ENCODE peak calls at places on chromosomes 12 and 14, in eight cellular contexts. One of them, this sample, is unnamed.

GRCh38 chr12:109462868-109463692 is 14.0 kb downstream of the KCTD10 start:
- DNase-seq in GM13976: no peak
- DNase-seq in left ventricle myocardium inferior: peak
- DNase-seq in retina: peak
- DNase-seq in naive thymus-derived CD8-positive, alpha-beta T cell: no peak
- DNase-seq in DND-41: no peak
- DNase-seq in activated CD4-positive, alpha-beta T cell treated with anti-CD3 and anti-CD28 coated beads, Interleukin-2, amount 10 ng/mL, durations not matched to agents 24 days and 14 days: peak
- DNase-seq in left colon: peak
- DNase-seq in this sample: peak

GRCh38 chr12:2054091-2055018 is 1.6 kb downstream of the CACNA1C start:
- DNase-seq in naive thymus-derived CD8-positive, alpha-beta T cell: no peak
- DNase-seq in DND-41: no peak
- DNase-seq in activated CD4-positive, alpha-beta T cell treated with anti-CD3 and anti-CD28 coated beads, Interleukin-2, amount 10 ng/mL, durations not matched to agents 24 days and 14 days: no peak
- DNase-seq in left ventricle myocardium inferior: no peak
- DNase-seq in left colon: no peak
- DNase-seq in GM13976: no peak
- DNase-seq in retina: peak
- DNase-seq in this sample: no peak

GRCh38 chr14:54360667-54361066 is 36.1 kb upstream of the CDKN3 start:
- DNase-seq in naive thymus-derived CD8-positive, alpha-beta T cell: no peak
- DNase-seq in GM13976: no peak
- DNase-seq in retina: no peak
- DNase-seq in activated CD4-positive, alpha-beta T cell treated with anti-CD3 and anti-CD28 coated beads, Interleukin-2, amount 10 ng/mL, durations not matched to agents 24 days and 14 days: no peak
- DNase-seq in DND-41: no peak
- DNase-seq in left colon: no peak
- DNase-seq in left ventricle myocardium inferior: no peak
- DNase-seq in this sample: no peak

GRCh38 chr12:98572010-98572409 is 21.5 kb upstream of the SLC25A3 start:
- DNase-seq in retina: no peak
- DNase-seq in left colon: no peak
- DNase-seq in left ventricle myocardium inferior: no peak
- DNase-seq in activated CD4-positive, alpha-beta T cell treated with anti-CD3 and anti-CD28 coated beads, Interleukin-2, amount 10 ng/mL, durations not matched to agents 24 days and 14 days: no peak
- DNase-seq in GM13976: no peak
- DNase-seq in DND-41: no peak
- DNase-seq in naive thymus-derived CD8-positive, alpha-beta T cell: no peak
- DNase-seq in this sample: no peak

GRCh38 chr12:83945871-83946270 is 966.7 kb downstream of the SLC6A15 start:
- DNase-seq in naive thymus-derived CD8-positive, alpha-beta T cell: no peak
- DNase-seq in retina: no peak
- DNase-seq in left colon: no peak
- DNase-seq in activated CD4-positive, alpha-beta T cell treated with anti-CD3 and anti-CD28 coated beads, Interleukin-2, amount 10 ng/mL, durations not matched to agents 24 days and 14 days: no peak
- DNase-seq in left ventricle myocardium inferior: no peak
- DNase-seq in DND-41: no peak
- DNase-seq in GM13976: no peak
- DNase-seq in this sample: no peak

GRCh38 chr12:4120316-4120920 is 153.1 kb upstream of the CCND2 start:
- DNase-seq in activated CD4-positive, alpha-beta T cell treated with anti-CD3 and anti-CD28 coated beads, Interleukin-2, amount 10 ng/mL, durations not matched to agents 24 days and 14 days: peak
- DNase-seq in GM13976: no peak
- DNase-seq in retina: no peak
- DNase-seq in left colon: no peak
- DNase-seq in DND-41: no peak
- DNase-seq in naive thymus-derived CD8-positive, alpha-beta T cell: no peak
- DNase-seq in left ventricle myocardium inferior: no peak
- DNase-seq in this sample: no peak

GRCh38 chr12:21054334-21054733 is 76.7 kb upstream of the SLCO1B1 start:
- DNase-seq in retina: no peak
- DNase-seq in GM13976: no peak
- DNase-seq in left colon: no peak
- DNase-seq in left ventricle myocardium inferior: no peak
- DNase-seq in DND-41: no peak
- DNase-seq in activated CD4-positive, alpha-beta T cell treated with anti-CD3 and anti-CD28 coated beads, Interleukin-2, amount 10 ng/mL, durations not matched to agents 24 days and 14 days: no peak
- DNase-seq in naive thymus-derived CD8-positive, alpha-beta T cell: no peak
- DNase-seq in this sample: no peak

GRCh38 chr14:94936901-94937321 is 167.0 kb upstream of the GSC start:
- DNase-seq in naive thymus-derived CD8-positive, alpha-beta T cell: no peak
- DNase-seq in left ventricle myocardium inferior: peak
- DNase-seq in left colon: no peak
- DNase-seq in GM13976: no peak
- DNase-seq in DND-41: no peak
- DNase-seq in retina: no peak
- DNase-seq in activated CD4-positive, alpha-beta T cell treated with anti-CD3 and anti-CD28 coated beads, Interleukin-2, amount 10 ng/mL, durations not matched to agents 24 days and 14 days: no peak
- DNase-seq in this sample: no peak

GRCh38 chr14:94638330-94638729 is 26.1 kb downstream of the SERPINA3 start:
- DNase-seq in left colon: no peak
- DNase-seq in activated CD4-positive, alpha-beta T cell treated with anti-CD3 and anti-CD28 coated beads, Interleukin-2, amount 10 ng/mL, durations not matched to agents 24 days and 14 days: no peak
- DNase-seq in GM13976: no peak
- DNase-seq in naive thymus-derived CD8-positive, alpha-beta T cell: no peak
- DNase-seq in left ventricle myocardium inferior: no peak
- DNase-seq in DND-41: no peak
- DNase-seq in retina: no peak
- DNase-seq in this sample: no peak

GRCh38 chr12:43976027-43976426 is 140.1 kb downstream of the TMEM117 start:
- DNase-seq in left ventricle myocardium inferior: no peak
- DNase-seq in GM13976: no peak
- DNase-seq in activated CD4-positive, alpha-beta T cell treated with anti-CD3 and anti-CD28 coated beads, Interleukin-2, amount 10 ng/mL, durations not matched to agents 24 days and 14 days: no peak
- DNase-seq in retina: no peak
- DNase-seq in DND-41: no peak
- DNase-seq in naive thymus-derived CD8-positive, alpha-beta T cell: no peak
- DNase-seq in left colon: no peak
- DNase-seq in this sample: no peak

GRCh38 chr14:104515811-104516780 is 63.5 kb upstream of the C14orf180 start:
- DNase-seq in left colon: no peak
- DNase-seq in activated CD4-positive, alpha-beta T cell treated with anti-CD3 and anti-CD28 coated beads, Interleukin-2, amount 10 ng/mL, durations not matched to agents 24 days and 14 days: no peak
- DNase-seq in naive thymus-derived CD8-positive, alpha-beta T cell: no peak
- DNase-seq in GM13976: no peak
- DNase-seq in DND-41: no peak
- DNase-seq in retina: no peak
- DNase-seq in left ventricle myocardium inferior: no peak
- DNase-seq in this sample: peak

GRCh38 chr14:31263485-31264133 is 56.0 kb upstream of the HECTD1 start:
- DNase-seq in DND-41: no peak
- DNase-seq in GM13976: no peak
- DNase-seq in left ventricle myocardium inferior: no peak
- DNase-seq in left colon: no peak
- DNase-seq in activated CD4-positive, alpha-beta T cell treated with anti-CD3 and anti-CD28 coated beads, Interleukin-2, amount 10 ng/mL, durations not matched to agents 24 days and 14 days: no peak
- DNase-seq in naive thymus-derived CD8-positive, alpha-beta T cell: no peak
- DNase-seq in retina: no peak
- DNase-seq in this sample: no peak

GRCh38 chr14:103361868-103362267 is 23.3 kb upstream of the MARK3 start:
- DNase-seq in activated CD4-positive, alpha-beta T cell treated with anti-CD3 and anti-CD28 coated beads, Interleukin-2, amount 10 ng/mL, durations not matched to agents 24 days and 14 days: no peak
- DNase-seq in left colon: no peak
- DNase-seq in DND-41: no peak
- DNase-seq in retina: no peak
- DNase-seq in left ventricle myocardium inferior: no peak
- DNase-seq in naive thymus-derived CD8-positive, alpha-beta T cell: no peak
- DNase-seq in GM13976: no peak
- DNase-seq in this sample: no peak

GRCh38 chr12:49942921-49943662 is 7.4 kb upstream of the AQP2 start:
- DNase-seq in GM13976: no peak
- DNase-seq in left colon: peak
- DNase-seq in naive thymus-derived CD8-positive, alpha-beta T cell: no peak
- DNase-seq in DND-41: no peak
- DNase-seq in left ventricle myocardium inferior: no peak
- DNase-seq in activated CD4-positive, alpha-beta T cell treated with anti-CD3 and anti-CD28 coated beads, Interleukin-2, amount 10 ng/mL, durations not matched to agents 24 days and 14 days: no peak
- DNase-seq in retina: peak
- DNase-seq in this sample: no peak

GRCh38 chr12:32051511-32052299 is 54.9 kb upstream of the BICD1 start:
- DNase-seq in DND-41: no peak
- DNase-seq in GM13976: no peak
- DNase-seq in left colon: no peak
- DNase-seq in activated CD4-positive, alpha-beta T cell treated with anti-CD3 and anti-CD28 coated beads, Interleukin-2, amount 10 ng/mL, durations not matched to agents 24 days and 14 days: no peak
- DNase-seq in naive thymus-derived CD8-positive, alpha-beta T cell: no peak
- DNase-seq in retina: no peak
- DNase-seq in left ventricle myocardium inferior: no peak
- DNase-seq in this sample: no peak

GRCh38 chr12:56831936-56832335 is 68.8 kb downstream of the HSD17B6 start:
- DNase-seq in GM13976: no peak
- DNase-seq in retina: no peak
- DNase-seq in naive thymus-derived CD8-positive, alpha-beta T cell: no peak
- DNase-seq in left ventricle myocardium inferior: no peak
- DNase-seq in activated CD4-positive, alpha-beta T cell treated with anti-CD3 and anti-CD28 coated beads, Interleukin-2, amount 10 ng/mL, durations not matched to agents 24 days and 14 days: no peak
- DNase-seq in left colon: no peak
- DNase-seq in DND-41: no peak
- DNase-seq in this sample: no peak

GRCh38 chr12:3646561-3647241 is 106.2 kb downstream of the CRACR2A start:
- DNase-seq in left ventricle myocardium inferior: no peak
- DNase-seq in naive thymus-derived CD8-positive, alpha-beta T cell: no peak
- DNase-seq in left colon: no peak
- DNase-seq in retina: no peak
- DNase-seq in DND-41: no peak
- DNase-seq in activated CD4-positive, alpha-beta T cell treated with anti-CD3 and anti-CD28 coated beads, Interleukin-2, amount 10 ng/mL, durations not matched to agents 24 days and 14 days: no peak
- DNase-seq in GM13976: no peak
- DNase-seq in this sample: no peak

GRCh38 chr12:110972870-110973269 is 52.5 kb upstream of the MYL2 start:
- DNase-seq in left colon: no peak
- DNase-seq in naive thymus-derived CD8-positive, alpha-beta T cell: no peak
- DNase-seq in retina: no peak
- DNase-seq in left ventricle myocardium inferior: no peak
- DNase-seq in GM13976: no peak
- DNase-seq in DND-41: no peak
- DNase-seq in activated CD4-positive, alpha-beta T cell treated with anti-CD3 and anti-CD28 coated beads, Interleukin-2, amount 10 ng/mL, durations not matched to agents 24 days and 14 days: no peak
- DNase-seq in this sample: no peak

GRCh38 chr12:43151406-43152080 is 400.5 kb downstream of the ADAMTS20 start:
- DNase-seq in retina: no peak
- DNase-seq in DND-41: no peak
- DNase-seq in activated CD4-positive, alpha-beta T cell treated with anti-CD3 and anti-CD28 coated beads, Interleukin-2, amount 10 ng/mL, durations not matched to agents 24 days and 14 days: no peak
- DNase-seq in left ventricle myocardium inferior: no peak
- DNase-seq in left colon: no peak
- DNase-seq in GM13976: no peak
- DNase-seq in naive thymus-derived CD8-positive, alpha-beta T cell: no peak
- DNase-seq in this sample: no peak